ENCODE peak calls at places on chromosomes 4 and X, in ten cellular contexts. C is AG09319; A is GOT3; E is NCI-H2029 treated with DMSO at 0.1 percent for 48 hours; S is naive thymus-derived CD8-positive, alpha-beta T cell; O is activated CD8-positive, alpha-beta memory T cell treated with anti-CD3 and anti-CD28 coated beads for 48 hours; X is activated T-helper 9 cell treated with anti-CD3 and anti-CD28 coated beads, Interleukin-2, amount 50 U/mL, for 16 hours; W is Karpas-422; U is LHCN-M2; B is Right ventricle myocardium superior. R is an unnamed sample.

GRCh38 chr4:61397174-61397573 is 197.0 kb downstream of the ADGRL3 start:
- DNase-seq in A (no peak), B (no peak), U (peak), C (no peak), O (no peak), W (no peak), X (no peak), E (no peak), S (no peak), R (no peak)

GRCh38 chr4:7200801-7201200 is 8.5 kb downstream of the SORCS2 start:
- DNase-seq in S (no peak), O (no peak), A (no peak), E (no peak), W (no peak), U (no peak), X (no peak), B (no peak), C (no peak), R (no peak)

GRCh38 chrX:74420194-74421035 is 878 bp upstream of the SLC16A2 start:
- DNase-seq in C (peak), O (no peak), S (peak), E (no peak), X (no peak), B (peak), W (no peak), U (peak), A (peak), R (no peak)

GRCh38 chr4:183758735-183759447 is 99.8 kb downstream of the TRAPPC11 start:
- DNase-seq in E (no peak), B (no peak), X (no peak), S (no peak), W (no peak), U (no peak), A (no peak), C (no peak), O (no peak), R (no peak)

GRCh38 chrX:141838016-141838415 is at the start of gene MAGEC3:
- DNase-seq in E (no peak), O (no peak), A (no peak), W (no peak), C (no peak), X (no peak), U (no peak), B (no peak), S (no peak), R (no peak)

GRCh38 chrX:150088766-150089518 is 150.7 kb upstream of the EOLA2 start:
- DNase-seq in X (no peak), O (no peak), A (no peak), W (no peak), S (no peak), E (peak), U (no peak), B (no peak), C (no peak), R (no peak)

GRCh38 chr4:108035691-108036090 is 46.0 kb downstream of the HADH start:
- DNase-seq in S (no peak), E (no peak), O (no peak), X (no peak), U (no peak), C (no peak), B (no peak), W (no peak), A (no peak), R (no peak)

GRCh38 chrX:46686003-46686645 is 72.8 kb downstream of the SLC9A7 start:
- DNase-seq in U (peak), S (no peak), A (no peak), X (peak), B (no peak), O (no peak), W (peak), E (no peak), C (peak), R (no peak)

GRCh38 chr4:25020240-25020639 is 10.5 kb downstream of the LGI2 start:
- DNase-seq in A (no peak), U (peak), E (no peak), S (no peak), W (no peak), X (no peak), C (no peak), B (no peak), O (no peak), R (no peak)

GRCh38 chrX:48976086-48976485 is 4.4 kb upstream of the KCND1 start:
- DNase-seq in S (no peak), E (no peak), A (no peak), C (no peak), X (no peak), U (no peak), B (no peak), W (no peak), O (no peak), R (no peak)

GRCh38 chr4:24781999-24782745 is 13.2 kb upstream of the SOD3 start:
- DNase-seq in A (no peak), W (no peak), U (no peak), E (no peak), B (no peak), C (no peak), S (no peak), O (no peak), X (no peak), R (no peak)

GRCh38 chrX:20913760-20914159 is 460.5 kb upstream of the CNKSR2 start:
- DNase-seq in U (peak), O (no peak), S (no peak), B (no peak), A (no peak), E (no peak), C (no peak), W (no peak), X (no peak), R (no peak)

GRCh38 chr4:6996481-6996880 is 46.7 kb upstream of the TADA2B start:
- DNase-seq in S (no peak), C (no peak), W (no peak), A (no peak), X (no peak), U (no peak), O (no peak), B (no peak), E (no peak), R (no peak)

GRCh38 chr4:94446386-94446785 is 5.4 kb upstream of the PDLIM5 start:
- DNase-seq in X (no peak), S (no peak), E (no peak), W (no peak), A (no peak), U (peak), O (no peak), C (peak), B (no peak), R (no peak)

GRCh38 chr4:108702960-108703359 is 52.6 kb downstream of the OSTC start:
- DNase-seq in O (no peak), W (no peak), X (no peak), B (no peak), S (no peak), U (peak), A (no peak), E (no peak), C (no peak), R (no peak)

GRCh38 chr4:114264877-114265291 is 285.4 kb upstream of the ARSJ start:
- DNase-seq in E (no peak), A (no peak), X (no peak), W (no peak), O (no peak), S (no peak), B (no peak), U (peak), C (no peak), R (no peak)

GRCh38 chr4:135605096-135605495 is 1403.5 kb upstream of the PABPC4L start:
- DNase-seq in O (no peak), C (no peak), U (no peak), S (no peak), E (no peak), X (no peak), A (no peak), B (no peak), W (no peak), R (no peak)

GRCh38 chr4:128770807-128771206 is 38.7 kb upstream of the JADE1 start:
- DNase-seq in E (no peak), W (no peak), U (no peak), A (no peak), C (no peak), S (no peak), O (no peak), X (no peak), B (no peak), R (no peak)

GRCh38 chrX:30663317-30663716 is 10.1 kb downstream of the GK start:
- DNase-seq in S (no peak), B (no peak), O (no peak), W (no peak), X (no peak), C (no peak), E (no peak), A (no peak), U (no peak), R (no peak)

GRCh38 chrX:68792083-68792482 is 36.7 kb upstream of the EFNB1 start:
- DNase-seq in S (no peak), A (no peak), O (no peak), W (no peak), E (no peak), X (no peak), C (no peak), U (no peak), B (no peak), R (no peak)

GRCh38 chr4:111630705-111631104 is 514.5 kb upstream of the FAM241A start:
- DNase-seq in E (no peak), B (no peak), U (peak), W (no peak), C (no peak), A (no peak), O (no peak), X (no peak), S (no peak), R (no peak)

GRCh38 chrX:1264556-1264955 is 4.1 kb upstream of the CSF2RA start:
- DNase-seq in S (no peak), U (no peak), O (no peak), B (no peak), E (no peak), A (no peak), X (no peak), W (no peak), C (no peak), R (no peak)

GRCh38 chrX:104750146-104750699 is 184.2 kb downstream of the IL1RAPL2 start:
- DNase-seq in S (no peak), A (no peak), X (no peak), B (no peak), U (peak), O (no peak), C (no peak), E (no peak), W (no peak), R (no peak)

GRCh38 chr4:2135083-2135482 is 76.0 kb downstream of the NAT8L start:
- DNase-seq in E (peak), S (no peak), C (peak), O (no peak), W (no peak), B (no peak), X (no peak), U (peak), A (no peak), R (no peak)

GRCh38 chr4:89316931-89317366 is 9.3 kb upstream of the GPRIN3 start:
- DNase-seq in O (no peak), S (no peak), W (peak), X (no peak), E (no peak), U (no peak), A (no peak), C (no peak), B (no peak), R (no peak)

GRCh38 chr4:135365065-135365464 is 1163.5 kb upstream of the PABPC4L start:
- DNase-seq in A (no peak), E (no peak), S (no peak), W (no peak), O (no peak), U (peak), B (no peak), C (no peak), X (no peak), R (no peak)

GRCh38 chrX:40433160-40433559 is 147.6 kb upstream of the ATP6AP2 start:
- DNase-seq in B (no peak), X (no peak), W (no peak), C (no peak), U (no peak), E (no peak), A (no peak), O (no peak), S (no peak), R (no peak)

GRCh38 chr4:74206088-74206826 is 48.3 kb downstream of the MTHFD2L start:
- DNase-seq in O (no peak), E (no peak), S (no peak), C (no peak), A (no peak), B (no peak), U (peak), X (no peak), W (peak), R (no peak)

GRCh38 chrX:129831486-129831885 is 12.2 kb downstream of the ZDHHC9 start:
- DNase-seq in C (no peak), U (peak), A (no peak), W (no peak), O (no peak), X (no peak), E (peak), S (no peak), B (peak), R (no peak)

GRCh38 chr4:37590016-37590415 is 96.2 kb downstream of the RELL1 start:
- DNase-seq in U (no peak), X (no peak), A (no peak), C (no peak), O (no peak), W (no peak), E (no peak), S (no peak), B (no peak), R (no peak)

GRCh38 chrX:17412692-17413091 is 37.7 kb downstream of the NHS start:
- DNase-seq in U (peak), W (no peak), O (no peak), A (no peak), B (no peak), S (no peak), X (no peak), C (peak), E (no peak), R (no peak)

GRCh38 chrX:154046262-154046771 is 26.6 kb upstream of the IRAK1 start:
- DNase-seq in S (no peak), A (no peak), W (no peak), X (no peak), C (peak), O (no peak), E (no peak), U (peak), B (peak), R (no peak)

GRCh38 chr4:76195326-76195725 is 18.3 kb downstream of the SCARB2 start:
- DNase-seq in E (no peak), B (no peak), W (no peak), O (no peak), A (no peak), X (no peak), S (no peak), C (no peak), U (no peak), R (no peak)

R was measured in stimulated activated CD4-positive, alpha-beta T cell treated with anti-CD3 and anti-CD28 coated beads, Interleukin-4, amount 100 ng/mL, for 48 hours.